ENCODE peak calls at places on chromosomes 7 and 10, in ten cellular contexts. K is WERI-Rb-1; L is T-helper 1 cell; Y is activated T-helper 1 cell treated with Interleukin-2 at 50 U/mL for 16 hours; S is right cardiac atrium; B is fibroblast of mammary gland; Q is stimulated activated CD4-positive, alpha-beta T cell treated with anti-CD3 and anti-CD28 coated beads, TNF-alpha, amount 100 ng/mL, for 1 hour; N is sciatic nerve; H is glutamatergic neuron; I is neural crest cell. C is an unnamed sample.
A peak's percentile ranks its signal among the peaks of the same experiment; 100 is the strongest.

GRCh38 chr7:106039486-106040060 is 72.5 kb downstream of the SYPL1 start:
- DNase-seq in K (peak; percentile 83), L (no peak), Y (no peak), S (no peak), B (peak; percentile 76), Q (no peak), N (no peak), H (peak; percentile 33), I (no peak), C (no peak)

GRCh38 chr10:104199567-104199966 is 32.6 kb downstream of the CFAP43 start:
- DNase-seq in K (no peak), L (no peak), Y (no peak), S (no peak), B (no peak), Q (no peak), N (no peak), H (no peak), I (no peak), C (no peak)

GRCh38 chr10:14024349-14025202 is 306.1 kb downstream of the FRMD4A start:
- DNase-seq in K (no peak), L (no peak), Y (no peak), S (no peak), B (no peak), Q (no peak), N (peak; percentile 65), H (no peak), I (no peak), C (no peak)

GRCh38 chr10:11230706-11231105 is 213.0 kb downstream of the CELF2 start:
- DNase-seq in K (no peak), L (no peak), Y (no peak), S (no peak), B (no peak), Q (no peak), N (no peak), H (no peak), I (no peak), C (no peak)

GRCh38 chr7:70730451-70731110 is 401.4 kb upstream of the GALNT17 start:
- DNase-seq in K (no peak), L (no peak), Y (no peak), S (no peak), B (no peak), Q (no peak), N (no peak), H (no peak), I (no peak), C (no peak)

GRCh38 chr10:131849591-131850489 is 51.0 kb upstream of the PPP2R2D start:
- DNase-seq in K (no peak), L (no peak), Y (no peak), S (no peak), B (no peak), Q (no peak), N (peak; percentile 33), H (no peak), I (no peak), C (no peak)

GRCh38 chr7:132901241-132901640 is 180.6 kb downstream of the CHCHD3 start:
- DNase-seq in K (no peak), L (no peak), Y (no peak), S (no peak), B (no peak), Q (no peak), N (no peak), H (no peak), I (no peak), C (no peak)

GRCh38 chr10:55668326-55668922 is 692.6 kb downstream of the ZWINT start:
- DNase-seq in K (peak; percentile 31), L (no peak), Y (no peak), S (no peak), B (no peak), Q (no peak), N (no peak), H (no peak), I (no peak), C (no peak)

GRCh38 chr7:135151162-135151932 is 3.5 kb downstream of the TMEM140 start:
- DNase-seq in K (no peak), L (no peak), Y (no peak), S (no peak), B (no peak), Q (no peak), N (no peak), H (no peak), I (no peak), C (no peak)

GRCh38 chr7:44211126-44211675 is 10.4 kb downstream of the YKT6 start:
- DNase-seq in K (peak; percentile 17), L (no peak), Y (no peak), S (no peak), B (no peak), Q (no peak), N (peak; percentile 41), H (no peak), I (no peak), C (no peak)

GRCh38 chr10:14507156-14507555 is 176.4 kb upstream of the FRMD4A start:
- DNase-seq in K (no peak), L (peak; percentile 48), Y (peak; percentile 23), S (no peak), B (no peak), Q (no peak), N (no peak), H (no peak), I (no peak), C (peak; percentile 54)

GRCh38 chr7:1569833-1570632 is at the start of gene PSMG3:
- DNase-seq in K (peak; percentile 91), L (peak; percentile 77), Y (peak; percentile 83), S (peak; percentile 97), B (peak; percentile 83), Q (peak; percentile 82), N (peak; percentile 95), H (peak; percentile 89), I (peak; percentile 79), C (peak; percentile 72)

GRCh38 chr7:93194368-93194767 is 31.9 kb downstream of the HEPACAM2 start:
- DNase-seq in K (no peak), L (no peak), Y (no peak), S (no peak), B (peak; percentile 66), Q (no peak), N (no peak), H (no peak), I (no peak), C (no peak)

GRCh38 chr7:90769036-90769435 is 172.9 kb downstream of the CDK14 start:
- DNase-seq in K (no peak), L (no peak), Y (no peak), S (no peak), B (peak; percentile 21), Q (no peak), N (no peak), H (no peak), I (no peak), C (no peak)

GRCh38 chr7:155230169-155230593 is 67.5 kb upstream of the INSIG1 start:
- DNase-seq in K (no peak), L (no peak), Y (no peak), S (no peak), B (peak; percentile 99), Q (no peak), N (no peak), H (peak; percentile 49), I (no peak), C (no peak)

C was measured in T-helper 22 cell.